ENCODE peak calls at places on chromosome 2, in eight cellular contexts. D, J, M, I, S, E, K and U are unnamed samples.

GRCh38 chr2:64137996-64138395 is 6.2 kb downstream of the PELI1 start:
- DNase-seq in D (no peak), J (no peak), M (no peak), I (no peak), S (peak; percentile 51), E (no peak), K (no peak), U (no peak)

GRCh38 chr2:85736456-85737355 is 17.1 kb upstream of the ATOH8 start:
- DNase-seq in D (no peak), J (peak; percentile 31), M (no peak), I (no peak), S (no peak), E (no peak), K (no peak), U (no peak)

GRCh38 chr2:67895171-67895941 is 167.4 kb downstream of the C1D start:
- DNase-seq in D (no peak), J (no peak), M (no peak), I (peak; percentile 35), S (no peak), E (no peak), K (no peak), U (no peak)

GRCh38 chr2:118121986-118122767 is 33.9 kb downstream of the INSIG2 start:
- DNase-seq in D (no peak), J (no peak), M (no peak), I (no peak), S (no peak), E (no peak), K (no peak), U (no peak)

GRCh38 chr2:151638188-151638933 is 95.9 kb downstream of the NEB start:
- DNase-seq in D (no peak), J (no peak), M (peak; percentile 22), I (no peak), S (no peak), E (no peak), K (peak; percentile 21), U (no peak)

GRCh38 chr2:239247401-239248245 is 153.2 kb downstream of the HDAC4 start:
- DNase-seq in D (peak; percentile 39), J (no peak), M (no peak), I (no peak), S (no peak), E (no peak), K (no peak), U (no peak)

GRCh38 chr2:196166876-196167275 is 4.5 kb downstream of the STK17B start:
- DNase-seq in D (no peak), J (peak; percentile 41), M (no peak), I (no peak), S (no peak), E (peak; percentile 77), K (no peak), U (no peak)

GRCh38 chr2:57397550-57398360 is 648.9 kb upstream of the VRK2 start:
- DNase-seq in D (no peak), J (no peak), M (no peak), I (no peak), S (no peak), E (no peak), K (no peak), U (no peak)

GRCh38 chr2:240636563-240637115 is 11.4 kb downstream of the GPR35 start:
- DNase-seq in D (peak; percentile 38), J (no peak), M (no peak), I (no peak), S (no peak), E (no peak), K (no peak), U (no peak)

GRCh38 chr2:240477916-240478315 is 42.5 kb downstream of the GPC1 start:
- DNase-seq in D (no peak), J (no peak), M (no peak), I (no peak), S (no peak), E (no peak), K (no peak), U (no peak)

GRCh38 chr2:144015655-144016245 is 504.2 kb downstream of the ZEB2 start:
- DNase-seq in D (no peak), J (peak; percentile 94), M (no peak), I (no peak), S (no peak), E (peak; percentile 93), K (no peak), U (no peak)

GRCh38 chr2:237774811-237775553 is 23.6 kb upstream of the RBM44 start:
- DNase-seq in D (no peak), J (peak; percentile 43), M (peak; percentile 64), I (no peak), S (peak; percentile 66), E (peak; percentile 57), K (no peak), U (peak; percentile 48)

GRCh38 chr2:39114771-39115170 is 6.1 kb downstream of the SOS1 start:
- DNase-seq in D (no peak), J (no peak), M (no peak), I (no peak), S (no peak), E (peak; percentile 45), K (no peak), U (no peak)

GRCh38 chr2:84424152-84424551 is 34.9 kb downstream of the SUCLG1 start:
- DNase-seq in D (no peak), J (peak; percentile 21), M (no peak), I (no peak), S (no peak), E (no peak), K (no peak), U (no peak)

GRCh38 chr2:105836840-105837692 is 92.4 kb downstream of the NCK2 start:
- DNase-seq in D (no peak), J (no peak), M (no peak), I (no peak), S (no peak), E (no peak), K (no peak), U (no peak)

GRCh38 chr2:193695367-193695766 is 1500.6 kb upstream of the TMEFF2 start:
- DNase-seq in D (no peak), J (no peak), M (no peak), I (no peak), S (no peak), E (peak; percentile 39), K (no peak), U (no peak)

GRCh38 chr2:227125506-227125905 is 38.5 kb downstream of the COL4A4 start:
- DNase-seq in D (no peak), J (no peak), M (no peak), I (no peak), S (no peak), E (no peak), K (no peak), U (no peak)

GRCh38 chr2:29074401-29074800 is at the start of gene PCARE:
- DNase-seq in D (no peak), J (no peak), M (no peak), I (no peak), S (no peak), E (no peak), K (no peak), U (no peak)

GRCh38 chr2:178241852-178242551 is 47.7 kb downstream of the OSBPL6 start:
- DNase-seq in D (peak; percentile 80), J (peak; percentile 87), M (no peak), I (no peak), S (peak; percentile 48), E (peak; percentile 82), K (no peak), U (no peak)

GRCh38 chr2:136081582-136082210 is 36.3 kb downstream of the CXCR4 start:
- DNase-seq in D (no peak), J (no peak), M (no peak), I (no peak), S (no peak), E (no peak), K (no peak), U (no peak)

GRCh38 chr2:121489284-121489683 is 41.4 kb upstream of the RNU4ATAC start:
- DNase-seq in D (no peak), J (no peak), M (no peak), I (no peak), S (peak; percentile 40), E (no peak), K (no peak), U (no peak)

GRCh38 chr2:119282966-119283511 is 59.4 kb downstream of the STEAP3 start:
- DNase-seq in D (no peak), J (no peak), M (no peak), I (peak; percentile 45), S (peak; percentile 37), E (no peak), K (no peak), U (no peak)

GRCh38 chr2:111679202-111679601 is 204.8 kb downstream of the ANAPC1 start:
- DNase-seq in D (no peak), J (no peak), M (no peak), I (no peak), S (no peak), E (no peak), K (no peak), U (no peak)

GRCh38 chr2:66889632-66889882 is 454.6 kb downstream of the MEIS1 start:
- DNase-seq in D (no peak), J (no peak), M (no peak), I (no peak), S (no peak), E (no peak), K (no peak), U (no peak)

GRCh38 chr2:64699712-64700111 is 46.0 kb upstream of the SERTAD2 start:
- DNase-seq in D (no peak), J (no peak), M (no peak), I (no peak), S (no peak), E (no peak), K (no peak), U (no peak)

GRCh38 chr2:150232871-150233270 is 254.6 kb downstream of the RND3 start:
- DNase-seq in D (no peak), J (no peak), M (no peak), I (no peak), S (no peak), E (no peak), K (no peak), U (no peak)
- TF ChIP-seq CTCF in D (no peak), J (no peak), M (no peak), I (no peak), S (no peak), E (no peak), K (no peak), U (no peak)

DNA sequence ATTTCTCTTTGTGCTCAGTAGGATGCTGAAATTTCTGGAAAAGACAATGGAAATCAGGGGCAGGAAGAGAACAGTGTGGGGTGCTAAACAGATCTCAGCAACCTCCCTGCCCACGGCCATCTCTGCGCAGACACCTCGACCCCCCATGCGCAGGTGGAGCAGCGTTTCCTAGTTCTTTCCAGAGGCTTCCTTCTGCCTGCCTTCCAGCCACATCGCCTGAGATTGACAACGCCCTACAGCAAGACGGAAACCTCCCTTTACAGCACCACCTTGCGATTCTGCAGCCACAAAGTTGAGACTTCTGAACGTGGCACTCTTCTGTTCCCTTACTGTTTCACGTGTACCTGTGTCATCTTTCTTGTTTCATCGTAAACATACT is 31.4 kb upstream of the CASP8 start:
- DNase-seq in D (no peak), J (no peak), M (no peak), I (no peak), S (no peak), E (no peak), K (no peak), U (no peak)
- TF ChIP-seq CTCF in D (no peak), J (no peak), M (no peak), I (no peak), S (no peak), E (no peak), K (no peak), U (no peak)

GRCh38 chr2:233705911-233706506 is 6.7 kb upstream of the UGT1A5 start:
- DNase-seq in D (no peak), J (no peak), M (no peak), I (peak; percentile 16), S (peak; percentile 51), E (no peak), K (no peak), U (no peak)
- TF ChIP-seq CTCF in D (no peak), J (no peak), M (no peak), I (no peak), S (no peak), E (no peak), K (no peak), U (no peak)

GRCh38 chr2:156986339-156986988 is 271.0 kb upstream of the GALNT5 start:
- DNase-seq in D (no peak), J (no peak), M (no peak), I (no peak), S (no peak), E (no peak), K (no peak), U (no peak)
- TF ChIP-seq CTCF in D (no peak), J (no peak), M (no peak), I (no peak), S (no peak), E (no peak), K (no peak), U (no peak)